ENCODE peak calls at places on chromosomes 2 and 18, in nine cellular contexts. U, I, W, T, M, D, A, Z and J are unnamed samples.

GRCh38 chr2:21043744-21044532 is at the start of gene APOB:
- DNase-seq in I (peak), W (no peak), T (no peak), U (peak), A (no peak), Z (no peak), D (peak), M (no peak), J (no peak)

GRCh38 chr18:77548790-77549420 is 299.3 kb downstream of the GALR1 start:
- DNase-seq in I (no peak), Z (no peak), A (no peak), M (no peak), U (no peak), D (no peak), T (no peak), W (no peak), J (no peak)

GRCh38 chr2:9967053-9967775 is 15.7 kb downstream of the GRHL1 start:
- DNase-seq in D (no peak), M (no peak), A (no peak), U (no peak), W (no peak), Z (no peak), I (no peak), T (no peak), J (no peak)

GRCh38 chr2:240421396-240421795 is 14.1 kb upstream of the GPC1 start:
- DNase-seq in T (no peak), U (no peak), M (no peak), I (peak), A (no peak), D (no peak), W (no peak), Z (no peak), J (no peak)

GRCh38 chr2:127149384-127149783 is 42.4 kb upstream of the BIN1 start:
- DNase-seq in Z (peak), U (no peak), I (no peak), D (no peak), A (no peak), T (peak), M (peak), W (peak), J (no peak)

GRCh38 chr2:222753251-222753824 is 81.9 kb downstream of the MOGAT1 start:
- DNase-seq in T (no peak), W (peak), D (no peak), A (no peak), U (peak), M (peak), I (no peak), Z (no peak), J (no peak)

GRCh38 chr2:96508521-96509113 is 3.5 kb upstream of the NEURL3 start:
- DNase-seq in A (no peak), Z (no peak), U (no peak), D (peak), T (no peak), I (no peak), W (no peak), M (no peak), J (no peak)

GRCh38 chr2:100619951-100620350 is 57.2 kb downstream of the PDCL3 start:
- DNase-seq in U (no peak), A (peak), I (no peak), T (no peak), Z (no peak), W (no peak), M (no peak), D (no peak), J (no peak)

GRCh38 chr2:46943881-46944798 is 28.5 kb upstream of the MCFD2 start:
- DNase-seq in A (no peak), D (no peak), Z (no peak), I (no peak), W (no peak), M (no peak), U (no peak), T (no peak), J (peak)

GRCh38 chr2:201631041-201631440 is 12.3 kb downstream of the TMEM237 start:
- DNase-seq in T (no peak), A (no peak), Z (no peak), W (no peak), I (no peak), D (no peak), M (no peak), U (no peak), J (no peak)
- H3K4me3 ChIP-seq in T (no peak), A (no peak), Z (no peak), W (no peak), I (no peak), D (no peak), M (no peak), U (no peak), J (no peak)

GRCh38 chr18:44812426-44812825 is 131.7 kb downstream of the SETBP1 start:
- DNase-seq in D (no peak), U (no peak), T (no peak), Z (no peak), I (no peak), A (no peak), W (no peak), M (no peak), J (no peak)
- H3K4me3 ChIP-seq in D (no peak), U (no peak), T (no peak), Z (no peak), I (no peak), A (no peak), W (no peak), M (no peak), J (no peak)

GRCh38 chr2:199466704-199467461 is 9.1 kb upstream of the SATB2 start:
- DNase-seq in I (peak), M (no peak), D (no peak), T (no peak), Z (no peak), A (no peak), U (no peak), W (no peak), J (no peak)

GRCh38 chr2:199467462-199467822 is 9.7 kb upstream of the SATB2 start:
- DNase-seq in Z (no peak), W (no peak), M (no peak), U (no peak), A (no peak), D (no peak), T (no peak), I (no peak), J (no peak)

GRCh38 chr2:199469514-199470360 is 12.0 kb upstream of the SATB2 start:
- DNase-seq in I (no peak), U (no peak), Z (no peak), A (no peak), M (no peak), W (no peak), T (no peak), D (no peak), J (no peak)

GRCh38 chr2:199470361-199470671 is 12.6 kb upstream of the SATB2 start:
- DNase-seq in U (no peak), W (no peak), I (no peak), A (no peak), T (no peak), M (no peak), Z (no peak), D (no peak), J (no peak)

DNA sequence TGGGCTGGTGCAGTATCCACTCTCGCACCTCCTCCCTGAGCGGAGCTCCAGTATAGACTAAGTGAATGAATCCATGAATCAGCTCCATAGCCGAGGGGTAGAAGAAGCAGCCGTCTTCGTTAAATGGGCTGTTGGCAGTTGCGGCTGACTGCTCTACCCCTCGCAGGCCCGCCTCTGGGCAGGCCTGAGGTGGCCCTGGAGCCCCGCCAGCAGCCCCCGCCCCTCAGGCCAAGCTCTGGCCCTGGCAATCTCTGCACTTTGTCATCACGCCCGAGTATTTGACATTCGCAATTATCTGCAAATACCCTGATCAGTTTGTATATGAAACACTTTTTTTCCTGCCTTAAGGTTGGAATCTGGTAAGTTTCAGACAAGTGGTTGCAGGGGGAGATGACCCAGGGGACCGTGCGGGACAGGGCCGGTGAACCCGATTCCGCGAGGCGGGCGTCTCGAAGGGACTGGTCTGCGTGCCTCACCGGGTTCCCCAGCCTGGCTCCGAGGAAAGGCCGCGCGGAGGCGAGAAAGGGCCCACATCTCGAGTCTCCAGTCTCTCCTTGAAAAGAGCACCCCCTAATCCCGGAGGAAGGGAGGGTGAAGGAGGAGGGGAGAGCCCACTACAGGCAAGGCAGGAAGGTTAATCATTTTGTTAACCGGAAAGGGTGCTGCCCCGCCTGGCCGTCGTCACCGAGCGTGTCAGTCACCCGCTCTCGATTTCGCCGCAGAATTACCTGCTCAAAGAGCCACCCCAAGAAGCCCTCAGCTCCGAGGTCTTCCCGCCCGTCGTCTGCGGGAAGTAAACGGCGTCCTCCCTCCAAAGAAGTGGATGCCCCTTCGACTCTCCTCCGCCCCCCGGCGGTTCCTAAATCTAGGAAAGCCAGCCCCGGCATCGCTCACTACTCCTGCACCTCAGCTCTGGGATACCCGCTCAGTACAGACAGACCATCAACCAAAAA is 11.1 kb upstream of the SATB2 start:
- DNase-seq in Z (no peak), U (no peak), T (no peak), A (no peak), M (no peak), W (no peak), I (peak), D (no peak), J (no peak)
- H3K4me3 ChIP-seq in Z (no peak), U (peak), T (peak), A (no peak), M (no peak), W (no peak), I (no peak), D (no peak), J (no peak)

DNA sequence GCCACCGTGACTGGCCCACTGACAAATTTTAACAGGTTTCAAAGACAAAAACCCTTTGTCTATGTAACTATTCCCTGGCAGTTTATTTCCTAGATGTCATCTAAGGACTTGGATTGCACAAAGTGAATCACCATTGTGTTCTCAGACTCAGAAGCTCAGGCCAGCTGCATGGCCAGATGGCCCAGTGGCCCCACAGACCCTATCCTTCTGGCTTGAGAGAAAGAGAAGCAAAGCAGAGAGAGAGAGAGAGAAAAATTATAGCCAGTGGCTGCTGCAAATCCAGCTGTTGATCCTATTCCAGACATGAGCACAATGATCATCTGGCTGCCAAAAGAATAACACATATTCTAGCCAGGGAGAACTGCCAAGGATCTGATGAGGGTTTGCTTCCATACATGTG is 25.8 kb downstream of the CTLA4 start:
- DNase-seq in M (peak), A (no peak), U (peak), I (no peak), Z (no peak), W (peak), T (no peak), D (no peak), J (no peak)
- H3K4me3 ChIP-seq in M (no peak), A (no peak), U (no peak), I (no peak), Z (no peak), W (no peak), T (no peak), D (no peak), J (no peak)

GRCh38 chr18:7111134-7111533 is 6.5 kb downstream of the LAMA1 start:
- DNase-seq in W (no peak), D (no peak), Z (no peak), T (no peak), U (no peak), M (no peak), A (no peak), I (no peak), J (no peak)

GRCh38 chr18:7117390-7118355 is at the start of gene LAMA1:
- DNase-seq in Z (no peak), I (peak), U (no peak), W (peak), M (no peak), D (no peak), A (no peak), T (no peak), J (no peak)

GRCh38 chr18:7116832-7117389 is 686 bp downstream of the LAMA1 start:
- DNase-seq in A (no peak), W (no peak), D (no peak), U (no peak), M (no peak), I (no peak), Z (no peak), T (no peak), J (no peak)

DNA sequence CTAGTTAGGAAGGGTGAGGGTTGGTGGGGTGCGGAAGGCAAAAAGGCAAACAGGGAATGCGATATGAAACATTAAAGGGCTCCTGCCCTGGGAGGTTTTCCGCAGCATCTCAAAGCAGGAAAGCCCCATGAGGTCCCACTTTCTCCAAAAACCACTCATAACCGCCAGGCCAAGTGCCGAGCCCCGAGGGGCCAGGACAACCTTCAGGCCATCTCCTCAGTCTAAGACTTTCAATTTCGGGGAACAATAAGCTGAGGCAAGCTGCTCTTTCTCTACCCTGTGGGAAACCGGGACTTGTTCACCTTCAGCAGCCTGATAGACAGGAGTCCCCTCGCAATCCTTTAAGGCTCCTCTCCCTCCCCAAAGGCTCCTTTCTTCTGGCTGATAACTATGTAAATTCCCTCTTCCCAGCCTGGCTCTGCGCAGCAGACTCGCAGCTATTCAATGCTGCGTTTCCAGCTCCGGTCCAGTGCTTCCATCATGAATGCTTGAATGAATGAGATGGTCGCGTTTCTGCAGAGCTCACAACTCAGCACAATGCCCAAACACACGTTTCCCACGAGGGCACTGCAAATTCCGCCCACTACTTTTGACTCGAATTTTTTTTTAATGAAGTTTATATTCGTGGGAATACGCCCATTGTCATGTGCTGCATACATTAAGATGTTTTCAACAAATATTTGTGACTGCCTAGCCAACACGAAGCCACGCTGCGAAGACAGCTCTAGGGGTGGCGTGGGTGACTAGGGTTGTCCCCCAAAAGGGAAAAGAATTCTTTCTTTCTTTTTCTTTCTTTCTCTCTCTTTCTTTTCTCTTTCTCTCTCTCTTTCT is 1.4 kb downstream of the LAMA1 start:
- DNase-seq in I (no peak), M (no peak), U (no peak), Z (no peak), W (peak), D (no peak), A (no peak), T (peak), J (no peak)
- H3K4me3 ChIP-seq in I (peak), M (peak), U (peak), Z (peak), W (peak), D (peak), A (no peak), T (peak), J (no peak)

GRCh38 chr2:235493775-235494715 is at the start of gene AGAP1:
- DNase-seq in U (peak), W (peak), A (peak), D (peak), I (peak), M (peak), Z (no peak), T (no peak), J (no peak)

GRCh38 chr2:235494716-235495372 is 1.0 kb downstream of the AGAP1 start:
- DNase-seq in Z (no peak), A (peak), M (peak), D (peak), W (peak), U (no peak), I (peak), T (no peak), J (no peak)

GRCh38 chr2:235497096-235497495 is 3.3 kb downstream of the AGAP1 start:
- DNase-seq in W (no peak), I (no peak), A (no peak), M (no peak), T (no peak), U (no peak), D (no peak), Z (no peak), J (no peak)

GRCh38 chr2:235495373-235496238 is 1.8 kb downstream of the AGAP1 start:
- DNase-seq in U (no peak), T (no peak), M (no peak), Z (no peak), A (no peak), W (no peak), I (no peak), D (no peak), J (no peak)

DNA sequence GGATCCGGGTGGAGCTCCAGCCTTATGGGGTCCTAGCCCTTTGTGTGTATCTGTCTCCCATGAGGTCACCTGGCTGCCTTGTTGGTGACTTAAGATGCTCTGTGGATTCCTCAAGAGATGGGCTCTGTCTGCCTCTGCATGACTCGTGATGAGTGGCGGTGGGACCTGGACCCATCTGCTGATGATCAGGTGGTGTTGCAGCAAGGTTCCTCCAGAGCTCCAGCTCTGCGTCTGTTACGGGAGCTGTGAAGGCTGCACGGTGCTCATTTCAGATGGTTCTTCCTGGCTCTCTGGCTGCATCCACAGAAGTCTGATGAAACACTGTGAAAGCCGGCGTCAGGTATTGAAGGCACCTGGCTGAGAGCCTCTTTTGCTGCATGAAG is 2.4 kb downstream of the AGAP1 start:
- DNase-seq in T (no peak), D (no peak), M (peak), A (no peak), U (no peak), Z (no peak), I (no peak), W (no peak), J (no peak)
- H3K4me3 ChIP-seq in T (no peak), D (no peak), M (no peak), A (no peak), U (peak), Z (no peak), I (no peak), W (no peak), J (no peak)

GRCh38 chr18:596288-596881 is 403 bp upstream of the CLUL1 start:
- DNase-seq in T (no peak), D (no peak), I (peak), Z (no peak), M (no peak), W (no peak), U (no peak), A (no peak), J (peak)
- H3K4me3 ChIP-seq in T (peak), D (no peak), I (no peak), Z (no peak), M (no peak), W (no peak), U (no peak), A (no peak), J (no peak)

GRCh38 chr2:71071681-71072398 is 3.4 kb downstream of the NAGK start:
- DNase-seq in I (peak), M (no peak), U (peak), T (no peak), Z (no peak), W (no peak), D (no peak), A (no peak), J (peak)
- H3K4me3 ChIP-seq in I (no peak), M (no peak), U (no peak), T (no peak), Z (no peak), W (no peak), D (no peak), A (no peak), J (no peak)

GRCh38 chr2:42725657-42726056 is 38.3 kb downstream of the OXER1 start:
- DNase-seq in A (no peak), T (no peak), Z (no peak), I (no peak), U (no peak), W (no peak), M (peak), D (no peak), J (no peak)

GRCh38 chr2:42722328-42723190 is 41.4 kb downstream of the OXER1 start:
- DNase-seq in I (no peak), A (peak), Z (peak), U (peak), D (peak), W (peak), M (peak), T (peak), J (no peak)

GRCh38 chr2:42726680-42727079 is 37.3 kb downstream of the OXER1 start:
- DNase-seq in A (no peak), T (no peak), D (no peak), W (no peak), U (no peak), Z (no peak), I (no peak), M (no peak), J (no peak)

GRCh38 chr2:42723465-42723864 is 40.5 kb downstream of the OXER1 start:
- DNase-seq in D (no peak), T (no peak), M (no peak), I (no peak), W (no peak), Z (no peak), U (no peak), A (no peak), J (no peak)

GRCh38 chr2:42721898-42722297 is 42.0 kb downstream of the OXER1 start:
- DNase-seq in Z (no peak), I (no peak), W (no peak), U (no peak), M (no peak), A (no peak), D (no peak), T (no peak), J (no peak)
- H3K4me3 ChIP-seq in Z (no peak), I (no peak), W (no peak), U (no peak), M (no peak), A (no peak), D (no peak), T (no peak), J (no peak)